ENCODE peak calls at places on chromosomes 12 and 14, in eight cellular contexts. One of them, this sample, is unnamed. For H3K36me3, the result is how much of the 10 kb centered on the place peaks cover.

GRCh38 chr12:51323317-51323960 is 535 bp downstream of the BIN2 start:
- DNase-seq in OCI-LY7: peak
- DNase-seq in astrocyte: no peak
- DNase-seq in testis: no peak
- DNase-seq in prostate gland: no peak
- DNase-seq in PC-3: no peak
- DNase-seq in K562: no peak
- DNase-seq in uterus: no peak
- DNase-seq in this sample: no peak

GRCh38 chr14:100391777-100392176 is 68.6 kb downstream of the SLC25A47 start:
- DNase-seq in PC-3: no peak
- DNase-seq in OCI-LY7: no peak
- DNase-seq in testis: no peak
- DNase-seq in uterus: no peak
- DNase-seq in astrocyte: no peak
- DNase-seq in prostate gland: no peak
- DNase-seq in K562: no peak
- DNase-seq in this sample: no peak

GRCh38 chr14:84420236-84420635 is 1109.7 kb upstream of the FLRT2 start:
- DNase-seq in OCI-LY7: no peak
- DNase-seq in prostate gland: no peak
- DNase-seq in testis: no peak
- DNase-seq in astrocyte: peak
- DNase-seq in uterus: no peak
- DNase-seq in PC-3: peak
- DNase-seq in K562: no peak
- DNase-seq in this sample: no peak

GRCh38 chr14:20143911-20144310 is 5.3 kb downstream of the OR4N5 start:
- DNase-seq in prostate gland: no peak
- DNase-seq in astrocyte: no peak
- DNase-seq in K562: peak
- DNase-seq in OCI-LY7: no peak
- DNase-seq in uterus: no peak
- DNase-seq in PC-3: peak
- DNase-seq in testis: no peak
- DNase-seq in this sample: no peak

GRCh38 chr12:74780458-74781241 is 243.0 kb downstream of the ATXN7L3B start:
- DNase-seq in PC-3: peak
- DNase-seq in K562: no peak
- DNase-seq in testis: no peak
- DNase-seq in astrocyte: peak
- DNase-seq in OCI-LY7: no peak
- DNase-seq in uterus: no peak
- DNase-seq in prostate gland: no peak
- DNase-seq in this sample: no peak

GRCh38 chr14:30243805-30244204 is 315.2 kb upstream of the G2E3 start:
- DNase-seq in uterus: no peak
- DNase-seq in testis: no peak
- DNase-seq in PC-3: peak
- DNase-seq in OCI-LY7: no peak
- DNase-seq in prostate gland: no peak
- DNase-seq in astrocyte: peak
- DNase-seq in K562: no peak
- DNase-seq in this sample: no peak

GRCh38 chr14:24064856-24065255 is 6.5 kb upstream of the CPNE6 start:
- DNase-seq in OCI-LY7: no peak
- DNase-seq in astrocyte: no peak
- DNase-seq in uterus: no peak
- DNase-seq in testis: no peak
- DNase-seq in prostate gland: no peak
- DNase-seq in K562: no peak
- DNase-seq in PC-3: no peak
- DNase-seq in this sample: no peak

GRCh38 chr12:124190301-124191023 is 104.4 kb upstream of the RFLNA start:
- DNase-seq in astrocyte: no peak
- DNase-seq in K562: peak
- DNase-seq in prostate gland: no peak
- DNase-seq in testis: no peak
- DNase-seq in uterus: no peak
- DNase-seq in OCI-LY7: no peak
- DNase-seq in PC-3: no peak
- DNase-seq in this sample: no peak

GRCh38 chr12:46550266-46550879 is 177.8 kb upstream of the SLC38A2 start:
- DNase-seq in PC-3: no peak
- DNase-seq in prostate gland: no peak
- DNase-seq in testis: no peak
- DNase-seq in astrocyte: no peak
- DNase-seq in K562: no peak
- DNase-seq in OCI-LY7: no peak
- DNase-seq in uterus: no peak
- DNase-seq in this sample: no peak

GRCh38 chr12:97159397-97159796 is 252.3 kb downstream of the NEDD1 start:
- DNase-seq in OCI-LY7: no peak
- DNase-seq in K562: no peak
- DNase-seq in testis: no peak
- DNase-seq in prostate gland: no peak
- DNase-seq in PC-3: no peak
- DNase-seq in uterus: no peak
- DNase-seq in astrocyte: no peak
- DNase-seq in this sample: no peak

GRCh38 chr12:50325890-50326391 is 42.6 kb upstream of the LIMA1 start:
- DNase-seq in astrocyte: no peak
- DNase-seq in OCI-LY7: no peak
- DNase-seq in uterus: no peak
- DNase-seq in PC-3: peak
- DNase-seq in testis: no peak
- DNase-seq in K562: no peak
- DNase-seq in prostate gland: no peak
- DNase-seq in this sample: no peak

GRCh38 chr12:6345319-6346071 is 3.6 kb upstream of the TNFRSF1A start:
- DNase-seq in astrocyte: peak
- DNase-seq in PC-3: peak
- DNase-seq in K562: peak
- DNase-seq in uterus: peak
- DNase-seq in prostate gland: no peak
- DNase-seq in testis: no peak
- DNase-seq in OCI-LY7: peak
- DNase-seq in this sample: peak

GRCh38 chr12:54134850-54135249 is 53.9 kb downstream of the SMUG1 start:
- DNase-seq in astrocyte: no peak
- DNase-seq in OCI-LY7: peak
- DNase-seq in PC-3: peak
- DNase-seq in uterus: no peak
- DNase-seq in K562: peak
- DNase-seq in testis: no peak
- DNase-seq in prostate gland: no peak
- DNase-seq in this sample: no peak

GRCh38 chr12:93886533-93887511 is 209.6 kb downstream of the CRADD start:
- DNase-seq in PC-3: peak
- DNase-seq in OCI-LY7: no peak
- DNase-seq in testis: no peak
- DNase-seq in uterus: no peak
- DNase-seq in astrocyte: peak
- DNase-seq in K562: peak
- DNase-seq in prostate gland: peak
- DNase-seq in this sample: no peak

GRCh38 chr12:111443586-111443985 is 37.9 kb downstream of the SH2B3 start:
- DNase-seq in prostate gland: no peak
- DNase-seq in PC-3: peak
- DNase-seq in OCI-LY7: no peak
- DNase-seq in astrocyte: no peak
- DNase-seq in testis: no peak
- DNase-seq in uterus: no peak
- DNase-seq in K562: no peak
- DNase-seq in this sample: no peak

GRCh38 chr12:68291396-68292036 is 38.1 kb upstream of the IL22 start:
- DNase-seq in uterus: no peak
- DNase-seq in testis: no peak
- DNase-seq in astrocyte: no peak
- DNase-seq in OCI-LY7: no peak
- DNase-seq in prostate gland: no peak
- DNase-seq in PC-3: peak
- DNase-seq in K562: no peak
- DNase-seq in this sample: no peak

GRCh38 chr14:29370024-29370423 is 557.6 kb downstream of the PRKD1 start:
- DNase-seq in astrocyte: no peak
- DNase-seq in testis: no peak
- DNase-seq in K562: no peak
- DNase-seq in uterus: no peak
- DNase-seq in prostate gland: no peak
- DNase-seq in PC-3: peak
- DNase-seq in OCI-LY7: no peak
- DNase-seq in this sample: no peak

GRCh38 chr14:51883232-51883631 is 22.8 kb downstream of the GNG2 start:
- DNase-seq in PC-3: no peak
- DNase-seq in prostate gland: no peak
- DNase-seq in K562: no peak
- DNase-seq in testis: no peak
- DNase-seq in astrocyte: no peak
- DNase-seq in uterus: no peak
- DNase-seq in OCI-LY7: no peak
- DNase-seq in this sample: no peak

GRCh38 chr12:89468648-89469326 is 55.8 kb downstream of the GALNT4 start:
- DNase-seq in OCI-LY7: peak
- DNase-seq in K562: no peak
- DNase-seq in PC-3: no peak
- DNase-seq in astrocyte: no peak
- DNase-seq in prostate gland: no peak
- DNase-seq in testis: no peak
- DNase-seq in uterus: no peak
- DNase-seq in this sample: no peak

DNA sequence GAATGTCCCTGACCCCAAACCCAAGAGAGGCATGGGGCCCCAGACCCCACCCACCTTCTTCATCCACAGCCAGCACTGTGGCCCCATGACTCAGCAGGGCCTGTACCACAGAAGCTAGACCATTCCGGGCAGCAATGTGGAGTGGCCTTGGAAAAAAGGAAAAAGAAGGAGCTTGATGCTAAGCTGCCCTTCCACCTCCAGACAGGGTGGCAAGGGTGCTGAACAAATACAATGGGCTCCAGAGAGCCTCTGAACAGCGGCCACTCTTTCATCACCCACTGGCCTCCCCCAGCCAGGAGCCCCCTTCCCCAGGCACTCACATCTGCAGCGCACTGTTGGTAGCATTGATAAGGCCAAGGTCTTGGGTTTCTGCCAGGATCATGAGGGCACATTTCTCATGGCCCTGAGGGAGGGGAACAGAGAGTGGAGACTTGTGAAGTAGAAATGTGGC is 13.9 kb downstream of the SLC39A5 start:
- DNase-seq in astrocyte: no peak
- DNase-seq in prostate gland: no peak
- DNase-seq in PC-3: no peak
- DNase-seq in OCI-LY7: no peak
- DNase-seq in testis: peak
- DNase-seq in K562: peak
- DNase-seq in uterus: no peak
- DNase-seq in this sample: no peak
- H3K36me3 ChIP-seq in astrocyte: under half
- H3K36me3 ChIP-seq in prostate gland: under half
- H3K36me3 ChIP-seq in PC-3: under half
- H3K36me3 ChIP-seq in OCI-LY7: half or more
- H3K36me3 ChIP-seq in testis: under half
- H3K36me3 ChIP-seq in K562: half or more
- H3K36me3 ChIP-seq in uterus: under half
- H3K36me3 ChIP-seq in this sample: half or more

DNA sequence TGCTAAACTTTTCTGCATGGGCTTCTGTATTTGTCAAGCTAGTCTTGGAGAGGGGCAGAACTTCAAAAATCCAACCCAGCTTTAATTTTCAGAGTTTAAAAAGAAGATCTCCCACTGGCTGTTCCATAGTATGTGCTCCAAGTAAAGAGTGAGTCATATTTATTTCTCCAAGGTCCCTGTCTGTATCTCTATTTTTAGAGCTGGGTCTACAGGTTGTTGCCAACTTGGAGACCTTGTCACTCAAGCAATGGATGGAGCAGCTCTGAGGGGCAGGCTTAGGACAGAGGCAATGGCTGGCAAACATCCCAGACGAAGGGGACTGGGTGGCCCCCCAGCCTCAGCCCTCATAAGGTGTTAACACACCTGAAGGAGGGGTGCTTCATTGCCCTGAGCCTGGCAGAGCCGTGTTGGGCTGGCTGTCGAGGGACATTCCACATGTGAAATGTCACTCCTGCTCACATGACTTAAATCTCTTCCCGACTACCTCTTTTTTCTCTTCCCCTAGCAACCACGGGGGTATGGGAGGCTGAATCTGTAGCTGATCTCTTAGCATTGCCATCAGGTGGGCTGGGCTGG is 103.1 kb downstream of the SMOC1 start:
- DNase-seq in PC-3: no peak
- DNase-seq in prostate gland: no peak
- DNase-seq in testis: no peak
- DNase-seq in OCI-LY7: no peak
- DNase-seq in astrocyte: no peak
- DNase-seq in K562: no peak
- DNase-seq in uterus: no peak
- DNase-seq in this sample: no peak
- H3K27ac ChIP-seq in PC-3: no peak
- H3K27ac ChIP-seq in prostate gland: peak
- H3K27ac ChIP-seq in testis: no peak
- H3K27ac ChIP-seq in OCI-LY7: no peak
- H3K27ac ChIP-seq in astrocyte: no peak
- H3K27ac ChIP-seq in K562: no peak
- H3K27ac ChIP-seq in uterus: no peak
- H3K27ac ChIP-seq in this sample: peak

GRCh38 chr14:72448212-72448611 is 445.7 kb downstream of the DPF3 start:
- DNase-seq in PC-3: no peak
- DNase-seq in testis: no peak
- DNase-seq in K562: no peak
- DNase-seq in astrocyte: no peak
- DNase-seq in uterus: no peak
- DNase-seq in OCI-LY7: no peak
- DNase-seq in prostate gland: no peak
- DNase-seq in this sample: no peak
- TF ChIP-seq CTCF in PC-3: no peak
- TF ChIP-seq CTCF in testis: no peak
- TF ChIP-seq CTCF in K562: no peak
- TF ChIP-seq CTCF in astrocyte: no peak
- TF ChIP-seq CTCF in uterus: no peak
- TF ChIP-seq CTCF in OCI-LY7: no peak
- TF ChIP-seq CTCF in prostate gland: no peak
- TF ChIP-seq CTCF in this sample: no peak

GRCh38 chr12:82848846-82849245 is 162.1 kb downstream of the TMTC2 start:
- DNase-seq in testis: no peak
- DNase-seq in PC-3: no peak
- DNase-seq in OCI-LY7: no peak
- DNase-seq in astrocyte: no peak
- DNase-seq in uterus: no peak
- DNase-seq in prostate gland: no peak
- DNase-seq in K562: no peak
- DNase-seq in this sample: no peak
- H3K36me3 ChIP-seq in testis: under half
- H3K36me3 ChIP-seq in PC-3: under half
- H3K36me3 ChIP-seq in OCI-LY7: under half
- H3K36me3 ChIP-seq in astrocyte: under half
- H3K36me3 ChIP-seq in uterus: under half
- H3K36me3 ChIP-seq in prostate gland: under half
- H3K36me3 ChIP-seq in K562: under half
- H3K36me3 ChIP-seq in this sample: under half

GRCh38 chr12:106953352-106954260 is 2.1 kb upstream of the TMEM263 start:
- DNase-seq in PC-3: peak
- DNase-seq in K562: no peak
- DNase-seq in prostate gland: no peak
- DNase-seq in uterus: peak
- DNase-seq in testis: no peak
- DNase-seq in astrocyte: peak
- DNase-seq in OCI-LY7: no peak
- DNase-seq in this sample: no peak
- H3K27ac ChIP-seq in PC-3: no peak
- H3K27ac ChIP-seq in K562: peak
- H3K27ac ChIP-seq in prostate gland: no peak
- H3K27ac ChIP-seq in uterus: peak
- H3K27ac ChIP-seq in testis: no peak
- H3K27ac ChIP-seq in astrocyte: no peak
- H3K27ac ChIP-seq in OCI-LY7: no peak
- H3K27ac ChIP-seq in this sample: no peak

This sample was measured in tibial artery.